ENCODE peak calls at places on chromosomes 5 and 9, in ten cellular contexts. One of them, this sample, is unnamed.

GRCh38 chr9:136093995-136094881 is 851 bp downstream of the NACC2 start:
- DNase-seq in posterior cingulate gyrus: no peak
- DNase-seq in NCI-H2081: peak
- DNase-seq in HL-60: peak
- DNase-seq in heart left ventricle: peak
- DNase-seq in activated CD8-positive, alpha-beta memory T cell treated with anti-CD3 and anti-CD28 coated beads for 48 hours: no peak
- DNase-seq in NCI-H2029 treated with DMSO at 0.1 percent for 48 hours: no peak
- DNase-seq in stimulated activated naive B cell treated with anti-CD40 and anti-IgM and Interleukin-4, amounts not matched to agents 10 μg/mL and 1 μg/mL and 100 μg/mL, for 72 hours: no peak
- DNase-seq in ecto neural progenitor cell: peak
- DNase-seq in iris pigment epithelial cell: peak
- DNase-seq in this sample: no peak

GRCh38 chr5:1568201-1568979 is 44.6 kb upstream of the LPCAT1 start:
- DNase-seq in posterior cingulate gyrus: no peak
- DNase-seq in NCI-H2081: no peak
- DNase-seq in HL-60: no peak
- DNase-seq in heart left ventricle: no peak
- DNase-seq in activated CD8-positive, alpha-beta memory T cell treated with anti-CD3 and anti-CD28 coated beads for 48 hours: no peak
- DNase-seq in NCI-H2029 treated with DMSO at 0.1 percent for 48 hours: peak
- DNase-seq in stimulated activated naive B cell treated with anti-CD40 and anti-IgM and Interleukin-4, amounts not matched to agents 10 μg/mL and 1 μg/mL and 100 μg/mL, for 72 hours: no peak
- DNase-seq in ecto neural progenitor cell: no peak
- DNase-seq in iris pigment epithelial cell: peak
- DNase-seq in this sample: no peak

GRCh38 chr9:5515261-5515650 is 4.9 kb downstream of the PDCD1LG2 start:
- DNase-seq in posterior cingulate gyrus: no peak
- DNase-seq in NCI-H2081: no peak
- DNase-seq in HL-60: no peak
- DNase-seq in heart left ventricle: no peak
- DNase-seq in activated CD8-positive, alpha-beta memory T cell treated with anti-CD3 and anti-CD28 coated beads for 48 hours: no peak
- DNase-seq in NCI-H2029 treated with DMSO at 0.1 percent for 48 hours: no peak
- DNase-seq in stimulated activated naive B cell treated with anti-CD40 and anti-IgM and Interleukin-4, amounts not matched to agents 10 μg/mL and 1 μg/mL and 100 μg/mL, for 72 hours: no peak
- DNase-seq in ecto neural progenitor cell: no peak
- DNase-seq in iris pigment epithelial cell: no peak
- DNase-seq in this sample: no peak

GRCh38 chr5:113082547-113082905 is 105.9 kb downstream of the DCP2 start:
- DNase-seq in posterior cingulate gyrus: no peak
- DNase-seq in NCI-H2081: no peak
- DNase-seq in HL-60: no peak
- DNase-seq in heart left ventricle: no peak
- DNase-seq in activated CD8-positive, alpha-beta memory T cell treated with anti-CD3 and anti-CD28 coated beads for 48 hours: no peak
- DNase-seq in NCI-H2029 treated with DMSO at 0.1 percent for 48 hours: no peak
- DNase-seq in stimulated activated naive B cell treated with anti-CD40 and anti-IgM and Interleukin-4, amounts not matched to agents 10 μg/mL and 1 μg/mL and 100 μg/mL, for 72 hours: no peak
- DNase-seq in ecto neural progenitor cell: no peak
- DNase-seq in iris pigment epithelial cell: no peak
- DNase-seq in this sample: no peak

GRCh38 chr5:137751869-137752491 is 2.2 kb downstream of the HNRNPA0 start:
- DNase-seq in posterior cingulate gyrus: no peak
- DNase-seq in NCI-H2081: peak
- DNase-seq in HL-60: no peak
- DNase-seq in heart left ventricle: no peak
- DNase-seq in activated CD8-positive, alpha-beta memory T cell treated with anti-CD3 and anti-CD28 coated beads for 48 hours: no peak
- DNase-seq in NCI-H2029 treated with DMSO at 0.1 percent for 48 hours: peak
- DNase-seq in stimulated activated naive B cell treated with anti-CD40 and anti-IgM and Interleukin-4, amounts not matched to agents 10 μg/mL and 1 μg/mL and 100 μg/mL, for 72 hours: no peak
- DNase-seq in ecto neural progenitor cell: no peak
- DNase-seq in iris pigment epithelial cell: peak
- DNase-seq in this sample: peak

GRCh38 chr5:138340008-138340407 is 1.9 kb downstream of the FAM53C start:
- DNase-seq in posterior cingulate gyrus: no peak
- DNase-seq in NCI-H2081: no peak
- DNase-seq in HL-60: no peak
- DNase-seq in heart left ventricle: no peak
- DNase-seq in activated CD8-positive, alpha-beta memory T cell treated with anti-CD3 and anti-CD28 coated beads for 48 hours: no peak
- DNase-seq in NCI-H2029 treated with DMSO at 0.1 percent for 48 hours: no peak
- DNase-seq in stimulated activated naive B cell treated with anti-CD40 and anti-IgM and Interleukin-4, amounts not matched to agents 10 μg/mL and 1 μg/mL and 100 μg/mL, for 72 hours: no peak
- DNase-seq in ecto neural progenitor cell: no peak
- DNase-seq in iris pigment epithelial cell: no peak
- DNase-seq in this sample: no peak

GRCh38 chr5:168939131-168939530 is 360.0 kb upstream of the PANK3 start:
- DNase-seq in posterior cingulate gyrus: no peak
- DNase-seq in NCI-H2081: no peak
- DNase-seq in HL-60: no peak
- DNase-seq in heart left ventricle: no peak
- DNase-seq in activated CD8-positive, alpha-beta memory T cell treated with anti-CD3 and anti-CD28 coated beads for 48 hours: no peak
- DNase-seq in NCI-H2029 treated with DMSO at 0.1 percent for 48 hours: no peak
- DNase-seq in stimulated activated naive B cell treated with anti-CD40 and anti-IgM and Interleukin-4, amounts not matched to agents 10 μg/mL and 1 μg/mL and 100 μg/mL, for 72 hours: no peak
- DNase-seq in ecto neural progenitor cell: no peak
- DNase-seq in iris pigment epithelial cell: no peak
- DNase-seq in this sample: no peak

GRCh38 chr5:180371949-180372348 is 18.8 kb upstream of the GFPT2 start:
- DNase-seq in posterior cingulate gyrus: no peak
- DNase-seq in NCI-H2081: no peak
- DNase-seq in HL-60: no peak
- DNase-seq in heart left ventricle: no peak
- DNase-seq in activated CD8-positive, alpha-beta memory T cell treated with anti-CD3 and anti-CD28 coated beads for 48 hours: no peak
- DNase-seq in NCI-H2029 treated with DMSO at 0.1 percent for 48 hours: no peak
- DNase-seq in stimulated activated naive B cell treated with anti-CD40 and anti-IgM and Interleukin-4, amounts not matched to agents 10 μg/mL and 1 μg/mL and 100 μg/mL, for 72 hours: no peak
- DNase-seq in ecto neural progenitor cell: no peak
- DNase-seq in iris pigment epithelial cell: no peak
- DNase-seq in this sample: no peak

GRCh38 chr9:130666393-130667116 is 2.2 kb downstream of the PRDM12 start:
- DNase-seq in posterior cingulate gyrus: no peak
- DNase-seq in NCI-H2081: no peak
- DNase-seq in HL-60: no peak
- DNase-seq in heart left ventricle: no peak
- DNase-seq in activated CD8-positive, alpha-beta memory T cell treated with anti-CD3 and anti-CD28 coated beads for 48 hours: no peak
- DNase-seq in NCI-H2029 treated with DMSO at 0.1 percent for 48 hours: no peak
- DNase-seq in stimulated activated naive B cell treated with anti-CD40 and anti-IgM and Interleukin-4, amounts not matched to agents 10 μg/mL and 1 μg/mL and 100 μg/mL, for 72 hours: no peak
- DNase-seq in ecto neural progenitor cell: peak
- DNase-seq in iris pigment epithelial cell: no peak
- DNase-seq in this sample: peak

GRCh38 chr5:3195991-3196390 is 399.6 kb upstream of the IRX1 start:
- DNase-seq in posterior cingulate gyrus: no peak
- DNase-seq in NCI-H2081: no peak
- DNase-seq in HL-60: no peak
- DNase-seq in heart left ventricle: no peak
- DNase-seq in activated CD8-positive, alpha-beta memory T cell treated with anti-CD3 and anti-CD28 coated beads for 48 hours: no peak
- DNase-seq in NCI-H2029 treated with DMSO at 0.1 percent for 48 hours: no peak
- DNase-seq in stimulated activated naive B cell treated with anti-CD40 and anti-IgM and Interleukin-4, amounts not matched to agents 10 μg/mL and 1 μg/mL and 100 μg/mL, for 72 hours: no peak
- DNase-seq in ecto neural progenitor cell: peak
- DNase-seq in iris pigment epithelial cell: no peak
- DNase-seq in this sample: peak

GRCh38 chr5:101676646-101677045 is 619.4 kb downstream of the SLCO4C1 start:
- DNase-seq in posterior cingulate gyrus: no peak
- DNase-seq in NCI-H2081: peak
- DNase-seq in HL-60: no peak
- DNase-seq in heart left ventricle: no peak
- DNase-seq in activated CD8-positive, alpha-beta memory T cell treated with anti-CD3 and anti-CD28 coated beads for 48 hours: no peak
- DNase-seq in NCI-H2029 treated with DMSO at 0.1 percent for 48 hours: peak
- DNase-seq in stimulated activated naive B cell treated with anti-CD40 and anti-IgM and Interleukin-4, amounts not matched to agents 10 μg/mL and 1 μg/mL and 100 μg/mL, for 72 hours: no peak
- DNase-seq in ecto neural progenitor cell: no peak
- DNase-seq in iris pigment epithelial cell: no peak
- DNase-seq in this sample: no peak

GRCh38 chr9:109975574-109976327 is 195.8 kb downstream of the PALM2AKAP2 start:
- DNase-seq in posterior cingulate gyrus: no peak
- DNase-seq in NCI-H2081: no peak
- DNase-seq in HL-60: no peak
- DNase-seq in heart left ventricle: no peak
- DNase-seq in activated CD8-positive, alpha-beta memory T cell treated with anti-CD3 and anti-CD28 coated beads for 48 hours: no peak
- DNase-seq in NCI-H2029 treated with DMSO at 0.1 percent for 48 hours: no peak
- DNase-seq in stimulated activated naive B cell treated with anti-CD40 and anti-IgM and Interleukin-4, amounts not matched to agents 10 μg/mL and 1 μg/mL and 100 μg/mL, for 72 hours: no peak
- DNase-seq in ecto neural progenitor cell: no peak
- DNase-seq in iris pigment epithelial cell: peak
- DNase-seq in this sample: no peak

This sample was measured in retina.